ENCODE peak calls at places on chromosomes 5 and 9, in six cellular contexts. V is NCI-H460, X is brain microvascular endothelial cell, T is lower leg skin, E is neuronal stem cell, N is NCI-H1105. I is an unnamed sample.

GRCh38 chr5:850511-851006 is at the start of gene ZDHHC11:
- DNase-seq in V (no peak), E (no peak), N (peak), T (no peak), X (no peak), I (peak)

GRCh38 chr9:114053246-114054005 is 24.7 kb downstream of the AMBP start:
- DNase-seq in E (no peak), N (no peak), T (no peak), V (no peak), X (no peak), I (peak)

GRCh38 chr5:101505891-101506570 is 602.9 kb upstream of the ST8SIA4 start:
- DNase-seq in T (no peak), V (no peak), X (no peak), N (no peak), E (no peak), I (no peak)

GRCh38 chr5:60844429-60844890 is 391 bp upstream of the ELOVL7 start:
- DNase-seq in X (peak), V (no peak), N (peak), E (no peak), T (no peak), I (no peak)

GRCh38 chr5:142000709-142001484 is 11.9 kb downstream of the GNPDA1 start:
- DNase-seq in N (no peak), T (no peak), V (no peak), X (no peak), E (no peak), I (no peak)

GRCh38 chr9:2356391-2356790 is 265.2 kb upstream of the VLDLR start:
- DNase-seq in X (peak), N (no peak), V (no peak), E (no peak), T (no peak), I (no peak)

GRCh38 chr9:72753261-72753893 is 199.5 kb downstream of the ALDH1A1 start:
- DNase-seq in T (no peak), E (no peak), V (no peak), N (peak), X (peak), I (no peak)

GRCh38 chr5:84393969-84394368 is 9.3 kb upstream of the EDIL3 start:
- DNase-seq in E (no peak), T (no peak), N (no peak), X (peak), V (peak), I (no peak)

GRCh38 chr9:127852829-127853228 is 1.6 kb downstream of the ENG start:
- DNase-seq in X (no peak), E (no peak), V (no peak), T (no peak), N (no peak), I (no peak)

GRCh38 chr9:38619556-38620447 is 594 bp downstream of the ANKRD18A start:
- DNase-seq in V (no peak), T (no peak), N (peak), E (no peak), X (no peak), I (no peak)

GRCh38 chr5:118888556-118888955 is 99.8 kb downstream of the DTWD2 start:
- DNase-seq in V (no peak), X (no peak), N (no peak), T (no peak), E (no peak), I (no peak)

GRCh38 chr5:135212361-135213033 is 178.5 kb upstream of the PITX1 start:
- DNase-seq in V (no peak), E (no peak), X (no peak), N (no peak), T (no peak), I (peak)

GRCh38 chr9:14051459-14051858 is 262.5 kb downstream of the NFIB start:
- DNase-seq in E (no peak), X (no peak), V (no peak), T (no peak), N (no peak), I (no peak)

GRCh38 chr9:36436909-36437308 is 36.8 kb upstream of the RNF38 start:
- DNase-seq in X (no peak), T (no peak), E (no peak), V (no peak), N (peak), I (no peak)

GRCh38 chr5:158797498-158797845 is 302.2 kb downstream of the EBF1 start:
- DNase-seq in V (no peak), T (no peak), E (no peak), X (no peak), N (no peak), I (no peak)

GRCh38 chr5:121100931-121101330 is 636.8 kb downstream of the PRR16 start:
- DNase-seq in T (no peak), X (no peak), E (no peak), V (no peak), N (no peak), I (no peak)

GRCh38 chr9:135674977-135675376 is 11.9 kb downstream of the LCN9 start:
- DNase-seq in T (no peak), E (no peak), N (no peak), V (no peak), X (no peak), I (no peak)

GRCh38 chr5:78568676-78569075 is 79.9 kb downstream of the LHFPL2 start:
- DNase-seq in V (no peak), T (no peak), N (no peak), E (no peak), X (no peak), I (no peak)

GRCh38 chr5:156824800-156825199 is 25.3 kb upstream of the PPP1R2B start:
- DNase-seq in V (peak), N (peak), T (no peak), X (no peak), E (peak), I (no peak)

GRCh38 chr5:74094096-74094778 is 468.2 kb downstream of the ARHGEF28 start:
- DNase-seq in E (no peak), V (no peak), T (no peak), X (peak), N (no peak), I (no peak)

GRCh38 chr5:1214936-1215220 is 10.3 kb upstream of the SLC6A18 start:
- DNase-seq in T (no peak), V (no peak), E (no peak), N (no peak), X (no peak), I (no peak)

GRCh38 chr9:134317431-134318414 is 8.5 kb upstream of the RXRA start:
- DNase-seq in E (no peak), N (no peak), X (no peak), V (no peak), T (no peak), I (no peak)

GRCh38 chr5:139670369-139671095 is 22.4 kb downstream of the CXXC5 start:
- DNase-seq in N (no peak), E (no peak), X (no peak), V (no peak), T (no peak), I (no peak)

GRCh38 chr9:114662081-114662989 is 4.7 kb upstream of the TEX53 start:
- DNase-seq in V (peak), T (no peak), X (peak), E (peak), N (peak), I (peak)

GRCh38 chr9:73149371-73150067 is 2.1 kb upstream of the ANXA1 start:
- DNase-seq in E (no peak), N (no peak), T (no peak), V (peak), X (peak), I (no peak)

GRCh38 chr5:78760411-78761169 is 112.0 kb upstream of the LHFPL2 start:
- DNase-seq in N (no peak), V (no peak), E (no peak), T (no peak), X (no peak), I (no peak)

GRCh38 chr5:113242481-113243348 is 192.1 kb downstream of the TSSK1B start:
- DNase-seq in T (no peak), N (no peak), X (no peak), E (no peak), V (no peak), I (no peak)

GRCh38 chr5:146561711-146562110 is 45.7 kb upstream of the GPR151 start:
- DNase-seq in X (no peak), V (no peak), E (no peak), T (no peak), N (no peak), I (no peak)

GRCh38 chr5:39376293-39376714 is 12.0 kb upstream of the C9 start:
- DNase-seq in E (peak), T (peak), V (peak), N (peak), X (peak), I (no peak)

GRCh38 chr5:123099514-123100151 is 10.6 kb downstream of the PRDM6 start:
- DNase-seq in N (no peak), X (no peak), E (no peak), V (peak), T (no peak), I (no peak)

GRCh38 chr5:132476853-132477729 is 13.5 kb downstream of the IRF1 start:
- DNase-seq in T (no peak), V (no peak), X (no peak), N (peak), E (no peak), I (no peak)